ENCODE peak calls at places on chromosomes 16 and 17, in nine cellular contexts. X, V, A, I, W, J, M, T and C are unnamed samples. For H3K36me3, the result is how much of the 10 kb centered on the place peaks cover.

GRCh38 chr17:63438092-63439051 is 7.7 kb downstream of the CYB561 start:
- DNase-seq in M (no peak), X (no peak), I (no peak), W (no peak), A (no peak), T (no peak), V (no peak), J (no peak), C (no peak)

GRCh38 chr16:21218135-21218534 is 6.8 kb upstream of the ZP2 start:
- DNase-seq in X (peak), V (no peak), I (no peak), A (no peak), W (no peak), M (no peak), J (peak), T (no peak), C (peak)

GRCh38 chr17:75980188-75981018 is 1.4 kb downstream of the TEN1 start:
- DNase-seq in A (peak), I (no peak), M (no peak), V (no peak), T (no peak), J (no peak), W (no peak), X (no peak), C (no peak)

GRCh38 chr16:86726340-86726739 is 148.0 kb downstream of the FOXL1 start:
- DNase-seq in T (no peak), M (no peak), A (no peak), J (no peak), I (no peak), V (no peak), X (no peak), W (no peak), C (no peak)

GRCh38 chr16:74726736-74727135 is 26.1 kb upstream of the MLKL start:
- DNase-seq in J (no peak), X (no peak), W (peak), T (no peak), A (no peak), V (no peak), I (no peak), M (no peak), C (no peak)

GRCh38 chr16:85759631-85760419 is 8.9 kb upstream of the C16orf74 start:
- DNase-seq in J (no peak), M (no peak), X (no peak), T (no peak), V (no peak), A (no peak), I (no peak), W (peak), C (no peak)

GRCh38 chr16:51440096-51440495 is 289.0 kb upstream of the SALL1 start:
- DNase-seq in I (no peak), J (no peak), W (no peak), M (no peak), V (no peak), X (no peak), T (no peak), A (no peak), C (no peak)

GRCh38 chr17:45367216-45367615 is 50.4 kb upstream of the MAP3K14 start:
- DNase-seq in I (no peak), V (peak), W (no peak), T (no peak), M (no peak), J (no peak), A (no peak), X (no peak), C (no peak)

GRCh38 chr16:50643192-50643591 is 37.9 kb downstream of the SNX20 start:
- DNase-seq in M (no peak), J (no peak), X (no peak), I (no peak), A (no peak), W (no peak), T (no peak), V (no peak), C (no peak)

GRCh38 chr17:45200701-45201100 is 21.0 kb upstream of the FMNL1 start:
- DNase-seq in M (peak), X (peak), J (peak), A (no peak), I (no peak), T (no peak), V (no peak), W (peak), C (peak)

GRCh38 chr16:30910427-30911029 is 12.8 kb upstream of the FBXL19 start:
- DNase-seq in A (no peak), T (no peak), X (no peak), M (no peak), V (no peak), I (no peak), W (no peak), J (no peak), C (peak)

GRCh38 chr17:74761419-74761818 is 13.0 kb downstream of the NHERF1 start:
- DNase-seq in V (no peak), J (no peak), X (no peak), I (no peak), M (no peak), T (no peak), A (no peak), W (no peak), C (no peak)

GRCh38 chr17:17580662-17581470 is 10.6 kb downstream of the PEMT start:
- DNase-seq in M (no peak), W (no peak), J (no peak), I (no peak), A (no peak), T (no peak), V (no peak), X (peak), C (no peak)

GRCh38 chr16:70253291-70254094 is 1.8 kb upstream of the EXOSC6 start:
- DNase-seq in I (peak), X (peak), T (no peak), A (peak), V (no peak), M (no peak), W (peak), J (peak), C (peak)

GRCh38 chr17:81481011-81481799 is 31.4 kb downstream of the ACTG1 start:
- DNase-seq in I (peak), M (peak), V (peak), A (peak), X (peak), T (no peak), W (no peak), J (peak), C (no peak)

GRCh38 chr17:1039511-1040215 is 42.7 kb downstream of the TIMM22 start:
- DNase-seq in V (no peak), I (peak), A (no peak), J (peak), W (no peak), M (peak), T (no peak), X (peak), C (no peak)

GRCh38 chr17:57541472-57542394 is 203.4 kb downstream of the CCDC182 start:
- DNase-seq in T (peak), M (peak), A (peak), X (peak), W (no peak), V (no peak), I (no peak), J (peak), C (no peak)

GRCh38 chr17:62648954-62649294 is 21.5 kb downstream of the MRC2 start:
- DNase-seq in W (no peak), X (no peak), I (no peak), M (no peak), T (no peak), J (no peak), V (no peak), A (no peak), C (no peak)

GRCh38 chr16:73713817-73714495 is 582.7 kb upstream of the PSMD7 start:
- DNase-seq in I (no peak), M (peak), V (no peak), A (no peak), J (peak), X (peak), T (no peak), W (peak), C (peak)

GRCh38 chr17:16488572-16488997 is 3.4 kb downstream of the LRRC75A start:
- DNase-seq in J (peak), T (no peak), X (no peak), M (no peak), V (no peak), A (no peak), W (peak), I (peak), C (no peak)

GRCh38 chr17:19317359-19318095 is 45.0 kb downstream of the B9D1 start:
- DNase-seq in M (peak), V (no peak), W (peak), X (peak), I (peak), J (peak), A (peak), T (no peak), C (no peak)

GRCh38 chr17:17985555-17985954 is 12.9 kb downstream of the DRC3 start:
- DNase-seq in W (peak), I (no peak), T (no peak), V (no peak), M (no peak), X (peak), J (no peak), A (no peak), C (no peak)

GRCh38 chr17:50439008-50439407 is 13.0 kb downstream of the ACSF2 start:
- DNase-seq in W (no peak), I (no peak), T (no peak), M (no peak), J (no peak), X (no peak), A (no peak), V (no peak), C (no peak)

GRCh38 chr16:67857547-67858233 is 10.2 kb upstream of the CENPT start:
- DNase-seq in X (peak), A (peak), I (peak), T (peak), V (peak), W (no peak), M (peak), J (peak), C (peak)
- H3K4me3 ChIP-seq in X (no peak), A (no peak), I (no peak), T (no peak), V (no peak), W (no peak), M (no peak), J (no peak), C (no peak)

GRCh38 chr16:80288616-80289015 is 252.2 kb upstream of the DYNLRB2 start:
- DNase-seq in A (no peak), J (no peak), I (no peak), V (no peak), W (no peak), T (no peak), M (no peak), X (no peak), C (no peak)
- TF ChIP-seq CTCF in A (no peak), J (no peak), I (no peak), V (no peak), W (no peak), T (no peak), M (no peak), X (no peak), C (no peak)

GRCh38 chr16:28981517-28981916 is 3.3 kb upstream of the LAT start:
- DNase-seq in I (no peak), A (no peak), X (no peak), M (no peak), T (no peak), J (no peak), W (peak), V (no peak), C (no peak)

GRCh38 chr16:28982418-28982817 is 2.4 kb upstream of the LAT start:
- DNase-seq in I (no peak), M (no peak), V (peak), T (no peak), A (no peak), J (no peak), W (no peak), X (no peak), C (no peak)

GRCh38 chr16:28984091-28984490 is 761 bp upstream of the LAT start:
- DNase-seq in I (no peak), X (no peak), A (no peak), J (no peak), M (no peak), V (peak), T (no peak), W (no peak), C (no peak)

GRCh38 chr16:28983644-28984043 is 1.2 kb upstream of the LAT start:
- DNase-seq in I (no peak), T (no peak), M (no peak), W (no peak), V (peak), X (no peak), A (no peak), J (no peak), C (no peak)

DNA sequence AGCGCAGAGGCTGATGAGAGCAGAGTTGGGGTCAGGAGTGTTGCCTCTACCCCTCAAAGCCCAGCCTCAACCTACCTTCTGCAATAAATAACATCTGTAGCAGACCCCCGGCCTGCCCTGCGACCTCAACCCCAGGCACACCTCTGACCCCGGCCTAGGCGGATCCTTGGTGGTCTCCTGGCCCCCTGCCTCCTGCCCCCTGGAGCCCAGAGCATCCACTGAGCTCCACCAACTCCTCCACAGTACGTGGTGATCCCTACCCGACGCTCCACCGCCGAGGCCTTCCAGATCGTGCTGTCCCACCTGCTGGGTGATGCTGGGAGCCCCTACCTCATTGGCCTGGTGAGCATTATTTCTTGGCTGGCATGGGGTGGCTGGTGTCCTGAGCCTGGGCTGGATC is 1.9 kb upstream of the LAT start:
- DNase-seq in A (no peak), T (no peak), M (no peak), X (no peak), W (no peak), I (no peak), V (no peak), J (no peak), C (no peak)
- H3K36me3 ChIP-seq in A (under half), T (under half), M (under half), X (under half), W (under half), I (under half), V (under half), J (under half), C (under half)

DNA sequence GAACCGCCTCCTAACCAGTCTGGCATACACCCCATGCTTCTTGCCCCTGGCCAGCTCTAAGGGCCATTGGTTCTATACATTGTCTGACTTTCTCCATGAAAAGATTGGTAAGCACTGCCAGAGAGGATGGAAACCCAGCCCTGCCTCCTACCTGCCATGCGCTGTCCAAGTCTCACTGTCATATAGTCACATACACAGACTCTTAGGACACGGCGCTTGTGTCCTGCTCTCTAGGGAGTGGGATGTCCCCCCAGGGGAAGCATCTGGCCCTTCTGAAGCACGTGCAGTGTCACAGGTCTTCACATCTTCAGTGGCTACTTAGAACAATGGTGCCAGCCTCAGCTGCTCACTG is 38.7 kb downstream of the MYO18A start:
- DNase-seq in I (no peak), M (no peak), J (no peak), V (no peak), X (no peak), A (no peak), T (no peak), W (no peak), C (no peak)
- H3K4me3 ChIP-seq in I (no peak), M (peak), J (no peak), V (no peak), X (no peak), A (no peak), T (peak), W (peak), C (no peak)

GRCh38 chr17:68863091-68863652 is 92.0 kb downstream of the ABCA8 start:
- DNase-seq in A (no peak), I (no peak), M (no peak), X (no peak), J (no peak), W (no peak), T (no peak), V (no peak), C (no peak)
- TF ChIP-seq CTCF in A (no peak), I (no peak), M (no peak), X (no peak), J (no peak), W (peak), T (no peak), V (peak), C (no peak)

DNA sequence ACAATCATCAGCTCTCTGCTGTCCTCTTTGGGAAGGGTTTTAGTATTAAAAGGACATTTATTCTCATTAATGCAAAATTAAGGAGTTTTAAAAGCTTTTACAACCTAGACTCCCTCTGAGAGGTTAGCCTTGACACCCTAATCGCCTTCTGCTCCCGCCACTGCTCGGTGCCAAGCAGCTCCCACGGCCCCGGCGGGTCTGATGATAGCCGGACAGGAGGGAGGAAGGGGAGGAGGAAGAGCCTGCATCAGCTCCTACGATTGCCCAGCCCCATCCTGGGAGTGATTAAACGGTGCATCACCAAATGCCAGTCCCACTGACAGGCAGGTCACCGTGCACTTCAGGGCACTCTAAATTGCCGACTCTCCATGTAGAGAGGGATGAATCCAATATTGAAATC is 8.3 kb downstream of the SHPK start:
- DNase-seq in A (no peak), I (no peak), X (no peak), M (no peak), T (no peak), J (no peak), V (no peak), W (no peak), C (no peak)
- H3K36me3 ChIP-seq in A (under half), I (under half), X (under half), M (under half), T (under half), J (under half), V (half or more), W (under half), C (under half)